ENCODE peak calls at places on chromosomes 5 and 9, in seven cellular contexts. One of them, this sample, is unnamed.

GRCh38 chr9:18632624-18633407 is 158.9 kb downstream of the ADAMTSL1 start:
- DNase-seq in AG04450: peak; percentile 58
- DNase-seq in AG09309: peak; percentile 84
- DNase-seq in esophagus squamous epithelium: no peak
- DNase-seq in GM06990: no peak
- DNase-seq in CD8-positive, alpha-beta T cell: no peak
- DNase-seq in endodermal cell: no peak
- DNase-seq in this sample: no peak

GRCh38 chr5:171953860-171954701 is 52.4 kb downstream of the FBXW11 start:
- DNase-seq in GM06990: no peak
- DNase-seq in esophagus squamous epithelium: no peak
- DNase-seq in endodermal cell: no peak
- DNase-seq in AG09309: no peak
- DNase-seq in AG04450: peak; percentile 42
- DNase-seq in CD8-positive, alpha-beta T cell: no peak
- DNase-seq in this sample: no peak

GRCh38 chr9:31023793-31024192 is 1360.7 kb upstream of the ACO1 start:
- DNase-seq in AG09309: no peak
- DNase-seq in endodermal cell: no peak
- DNase-seq in CD8-positive, alpha-beta T cell: no peak
- DNase-seq in esophagus squamous epithelium: no peak
- DNase-seq in AG04450: no peak
- DNase-seq in GM06990: no peak
- DNase-seq in this sample: no peak

GRCh38 chr5:143685416-143685815 is 126.5 kb upstream of the HMHB1 start:
- DNase-seq in endodermal cell: no peak
- DNase-seq in AG04450: no peak
- DNase-seq in GM06990: no peak
- DNase-seq in esophagus squamous epithelium: no peak
- DNase-seq in AG09309: no peak
- DNase-seq in CD8-positive, alpha-beta T cell: no peak
- DNase-seq in this sample: peak; percentile 5

GRCh38 chr5:124057161-124057814 is 545.3 kb downstream of the CSNK1G3 start:
- DNase-seq in CD8-positive, alpha-beta T cell: no peak
- DNase-seq in esophagus squamous epithelium: no peak
- DNase-seq in AG09309: no peak
- DNase-seq in endodermal cell: no peak
- DNase-seq in GM06990: peak; percentile 58
- DNase-seq in AG04450: no peak
- DNase-seq in this sample: no peak

GRCh38 chr5:141343242-141343952 is at the start of gene PCDHGA3:
- DNase-seq in AG04450: no peak
- DNase-seq in esophagus squamous epithelium: no peak
- DNase-seq in GM06990: no peak
- DNase-seq in CD8-positive, alpha-beta T cell: no peak
- DNase-seq in endodermal cell: peak; percentile 63
- DNase-seq in AG09309: no peak
- DNase-seq in this sample: peak; percentile 69

GRCh38 chr5:169637085-169637855 is at the start of gene DOCK2:
- DNase-seq in endodermal cell: peak; percentile 67
- DNase-seq in GM06990: peak; percentile 89
- DNase-seq in esophagus squamous epithelium: peak; percentile 14
- DNase-seq in CD8-positive, alpha-beta T cell: peak; percentile 18
- DNase-seq in AG04450: no peak
- DNase-seq in AG09309: no peak
- DNase-seq in this sample: peak; percentile 90

GRCh38 chr5:107268241-107268640 is 402.5 kb downstream of the EFNA5 start:
- DNase-seq in CD8-positive, alpha-beta T cell: no peak
- DNase-seq in endodermal cell: no peak
- DNase-seq in AG04450: no peak
- DNase-seq in esophagus squamous epithelium: no peak
- DNase-seq in GM06990: no peak
- DNase-seq in AG09309: no peak
- DNase-seq in this sample: no peak

GRCh38 chr5:74594172-74595040 is 46.1 kb downstream of the ENC1 start:
- DNase-seq in GM06990: no peak
- DNase-seq in AG09309: no peak
- DNase-seq in AG04450: no peak
- DNase-seq in esophagus squamous epithelium: no peak
- DNase-seq in CD8-positive, alpha-beta T cell: no peak
- DNase-seq in endodermal cell: no peak
- DNase-seq in this sample: no peak

GRCh38 chr9:112072721-112073553 is 102.2 kb downstream of the SUSD1 start:
- DNase-seq in AG09309: peak; percentile 98
- DNase-seq in GM06990: no peak
- DNase-seq in AG04450: peak; percentile 92
- DNase-seq in CD8-positive, alpha-beta T cell: no peak
- DNase-seq in esophagus squamous epithelium: no peak
- DNase-seq in endodermal cell: no peak
- DNase-seq in this sample: no peak

GRCh38 chr5:33074548-33074947 is 363.4 kb downstream of the NPR3 start:
- DNase-seq in GM06990: no peak
- DNase-seq in endodermal cell: no peak
- DNase-seq in AG04450: no peak
- DNase-seq in esophagus squamous epithelium: no peak
- DNase-seq in CD8-positive, alpha-beta T cell: no peak
- DNase-seq in AG09309: no peak
- DNase-seq in this sample: no peak

GRCh38 chr5:42074353-42074752 is 149.3 kb downstream of the FBXO4 start:
- DNase-seq in GM06990: no peak
- DNase-seq in AG09309: no peak
- DNase-seq in endodermal cell: no peak
- DNase-seq in esophagus squamous epithelium: no peak
- DNase-seq in AG04450: no peak
- DNase-seq in CD8-positive, alpha-beta T cell: no peak
- DNase-seq in this sample: no peak

GRCh38 chr5:141810702-141811101 is 67.5 kb downstream of the PCDH1 start:
- DNase-seq in endodermal cell: no peak
- DNase-seq in AG09309: no peak
- DNase-seq in AG04450: no peak
- DNase-seq in esophagus squamous epithelium: no peak
- DNase-seq in CD8-positive, alpha-beta T cell: no peak
- DNase-seq in GM06990: no peak
- DNase-seq in this sample: no peak

GRCh38 chr9:122346478-122347347 is 24.1 kb upstream of the PTGS1 start:
- DNase-seq in endodermal cell: peak; percentile 82
- DNase-seq in AG09309: no peak
- DNase-seq in esophagus squamous epithelium: no peak
- DNase-seq in GM06990: no peak
- DNase-seq in CD8-positive, alpha-beta T cell: no peak
- DNase-seq in AG04450: no peak
- DNase-seq in this sample: peak; percentile 62

GRCh38 chr9:115213777-115214428 is 95.9 kb upstream of the TNC start:
- DNase-seq in GM06990: no peak
- DNase-seq in endodermal cell: no peak
- DNase-seq in AG09309: no peak
- DNase-seq in CD8-positive, alpha-beta T cell: no peak
- DNase-seq in esophagus squamous epithelium: no peak
- DNase-seq in AG04450: peak; percentile 66
- DNase-seq in this sample: no peak

GRCh38 chr5:45281081-45281480 is 415.1 kb downstream of the HCN1 start:
- DNase-seq in AG04450: no peak
- DNase-seq in endodermal cell: no peak
- DNase-seq in esophagus squamous epithelium: no peak
- DNase-seq in CD8-positive, alpha-beta T cell: no peak
- DNase-seq in AG09309: no peak
- DNase-seq in GM06990: no peak
- DNase-seq in this sample: no peak

GRCh38 chr9:126499005-126499910 is 114.5 kb upstream of the LMX1B start:
- DNase-seq in AG04450: no peak
- DNase-seq in esophagus squamous epithelium: no peak
- DNase-seq in endodermal cell: peak; percentile 85
- DNase-seq in GM06990: peak; percentile 43
- DNase-seq in CD8-positive, alpha-beta T cell: no peak
- DNase-seq in AG09309: no peak
- DNase-seq in this sample: peak; percentile 74

GRCh38 chr5:176388341-176389113 is at the start of the genes HIGD2A and NOP16:
- DNase-seq in GM06990: peak; percentile 96
- DNase-seq in AG04450: peak; percentile 96
- DNase-seq in AG09309: peak; percentile 95
- DNase-seq in CD8-positive, alpha-beta T cell: peak; percentile 97
- DNase-seq in endodermal cell: peak; percentile 99
- DNase-seq in esophagus squamous epithelium: peak; percentile 98
- DNase-seq in this sample: peak; percentile 95
- TF ChIP-seq CTCF in GM06990: no peak
- TF ChIP-seq CTCF in AG04450: no peak
- TF ChIP-seq CTCF in AG09309: no peak
- TF ChIP-seq CTCF in CD8-positive, alpha-beta T cell: no peak
- TF ChIP-seq CTCF in endodermal cell: no peak
- TF ChIP-seq CTCF in esophagus squamous epithelium: peak; percentile 32
- TF ChIP-seq CTCF in this sample: no peak

DNA sequence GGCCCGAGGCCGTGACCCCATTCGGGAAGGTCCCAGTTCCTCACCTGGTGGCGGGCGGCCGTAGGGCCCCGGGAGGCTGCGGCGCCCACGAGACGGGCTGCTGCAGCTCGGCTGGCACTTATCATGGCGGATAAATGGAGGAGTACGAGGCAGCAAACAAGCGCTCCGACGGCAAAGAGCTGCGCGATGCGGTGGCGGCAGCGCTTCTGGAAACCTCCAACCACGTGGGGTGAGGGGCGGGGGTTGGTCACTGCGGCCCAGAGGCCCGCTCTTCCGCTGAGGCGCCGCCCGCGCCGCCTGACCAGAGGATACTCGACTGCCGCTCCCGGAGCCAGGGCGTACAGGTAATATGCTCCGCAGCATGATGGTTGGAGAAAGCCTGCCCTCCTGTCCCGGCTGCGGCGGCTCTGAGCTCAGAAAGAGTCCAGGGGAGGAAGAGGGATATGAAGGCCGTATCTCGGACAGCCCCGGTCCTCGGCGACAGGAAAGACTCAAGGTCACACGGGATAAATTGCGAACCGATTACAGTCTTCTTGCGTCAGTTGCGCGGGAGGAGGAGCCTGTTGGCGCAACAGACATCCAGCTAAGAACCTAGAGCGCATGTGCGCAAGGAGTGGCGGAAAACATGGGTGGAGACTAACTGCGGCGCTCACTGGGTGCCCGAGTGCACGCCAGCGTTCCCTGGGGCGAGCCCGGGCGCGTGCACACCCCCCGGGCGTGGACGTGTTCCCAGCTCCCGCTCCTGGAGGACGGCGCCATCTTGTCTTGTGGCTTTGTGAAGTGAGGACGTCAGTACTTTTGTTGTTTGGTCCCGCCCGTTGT is at the start of gene HSPA9:
- DNase-seq in CD8-positive, alpha-beta T cell: peak; percentile 91
- DNase-seq in AG04450: peak; percentile 99
- DNase-seq in GM06990: peak; percentile 96
- DNase-seq in AG09309: peak; percentile 99
- DNase-seq in esophagus squamous epithelium: peak; percentile 93
- DNase-seq in endodermal cell: peak; percentile 98
- DNase-seq in this sample: peak; percentile 97
- TF ChIP-seq CTCF in CD8-positive, alpha-beta T cell: no peak
- TF ChIP-seq CTCF in AG04450: no peak
- TF ChIP-seq CTCF in GM06990: no peak
- TF ChIP-seq CTCF in AG09309: no peak
- TF ChIP-seq CTCF in esophagus squamous epithelium: peak; percentile 48
- TF ChIP-seq CTCF in endodermal cell: peak; percentile 39
- TF ChIP-seq CTCF in this sample: no peak

GRCh38 chr5:125415126-125415525 is 668.7 kb upstream of the ZNF608 start:
- DNase-seq in AG04450: no peak
- DNase-seq in esophagus squamous epithelium: no peak
- DNase-seq in AG09309: no peak
- DNase-seq in GM06990: no peak
- DNase-seq in endodermal cell: no peak
- DNase-seq in CD8-positive, alpha-beta T cell: no peak
- DNase-seq in this sample: no peak
- TF ChIP-seq CTCF in AG04450: no peak
- TF ChIP-seq CTCF in esophagus squamous epithelium: no peak
- TF ChIP-seq CTCF in AG09309: no peak
- TF ChIP-seq CTCF in GM06990: no peak
- TF ChIP-seq CTCF in endodermal cell: no peak
- TF ChIP-seq CTCF in CD8-positive, alpha-beta T cell: no peak
- TF ChIP-seq CTCF in this sample: no peak

DNA sequence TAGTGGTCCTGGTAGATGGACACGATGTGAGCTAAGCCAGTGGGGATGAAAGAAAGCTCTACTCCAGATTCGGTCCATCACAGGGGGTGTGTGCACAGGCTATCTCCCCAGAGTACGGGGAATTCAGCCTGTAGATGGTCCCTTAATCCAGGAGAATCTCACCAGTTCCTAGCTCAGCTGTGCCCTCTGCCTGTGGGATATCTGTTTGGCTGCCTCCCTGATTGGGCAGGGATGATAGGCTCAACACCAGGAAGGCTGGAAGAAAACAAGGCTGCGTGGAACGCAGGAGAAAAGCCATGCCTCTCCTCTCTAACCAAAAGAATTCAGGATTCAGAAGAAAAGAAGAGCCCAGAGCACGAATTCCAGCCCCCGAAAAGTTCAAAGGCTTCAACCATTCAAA is 40.9 kb downstream of the VLDLR start:
- DNase-seq in GM06990: no peak
- DNase-seq in esophagus squamous epithelium: no peak
- DNase-seq in AG04450: no peak
- DNase-seq in CD8-positive, alpha-beta T cell: no peak
- DNase-seq in AG09309: no peak
- DNase-seq in endodermal cell: peak; percentile 84
- DNase-seq in this sample: no peak
- TF ChIP-seq CTCF in GM06990: no peak
- TF ChIP-seq CTCF in esophagus squamous epithelium: no peak
- TF ChIP-seq CTCF in AG04450: no peak
- TF ChIP-seq CTCF in CD8-positive, alpha-beta T cell: no peak
- TF ChIP-seq CTCF in AG09309: no peak
- TF ChIP-seq CTCF in endodermal cell: peak; percentile 76
- TF ChIP-seq CTCF in this sample: no peak

DNA sequence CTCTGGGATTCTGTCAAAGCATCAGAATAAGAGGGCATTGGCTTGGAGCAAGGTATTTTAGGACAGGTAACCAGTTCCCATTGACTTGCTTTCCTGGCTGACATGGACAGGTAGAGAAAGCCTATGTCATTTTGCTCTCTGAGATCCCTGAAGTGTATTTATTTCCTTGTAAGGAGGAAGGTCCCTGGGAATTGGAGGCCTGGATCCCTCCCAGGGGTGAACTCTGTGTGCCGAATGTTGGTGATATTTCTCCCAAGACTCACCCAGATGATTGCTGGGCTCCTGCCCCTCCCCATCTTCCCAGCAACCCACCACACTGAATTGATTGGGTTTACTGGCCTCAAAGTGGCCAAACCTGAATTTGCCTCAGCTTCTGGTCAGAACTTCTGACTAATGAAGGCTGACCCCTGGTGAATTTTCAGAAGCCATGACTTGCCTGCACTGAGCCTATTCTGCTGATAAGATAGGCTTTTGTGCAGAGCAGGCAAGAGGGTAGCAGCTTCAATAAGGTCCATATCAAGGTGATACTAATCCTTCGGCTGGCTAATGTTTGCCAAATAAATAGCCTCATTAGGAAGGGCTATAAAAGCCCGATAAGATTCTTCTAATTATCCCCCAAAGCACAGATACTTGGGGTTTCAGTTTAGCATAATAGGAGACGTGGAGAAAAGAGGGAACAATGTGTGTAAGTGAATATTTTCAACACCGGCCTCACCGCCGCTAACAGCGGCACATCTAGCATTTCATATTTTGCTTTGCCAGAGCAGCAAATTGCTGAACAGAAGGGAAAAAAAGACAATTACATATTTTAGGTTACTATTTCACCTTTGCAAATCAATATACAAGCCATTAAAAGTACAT is 152.9 kb upstream of the PITX1 start:
- DNase-seq in AG09309: no peak
- DNase-seq in GM06990: no peak
- DNase-seq in esophagus squamous epithelium: no peak
- DNase-seq in CD8-positive, alpha-beta T cell: no peak
- DNase-seq in AG04450: no peak
- DNase-seq in endodermal cell: peak; percentile 59
- DNase-seq in this sample: no peak
- TF ChIP-seq CTCF in AG09309: no peak
- TF ChIP-seq CTCF in GM06990: no peak
- TF ChIP-seq CTCF in esophagus squamous epithelium: no peak
- TF ChIP-seq CTCF in CD8-positive, alpha-beta T cell: no peak
- TF ChIP-seq CTCF in AG04450: peak; percentile 33
- TF ChIP-seq CTCF in endodermal cell: peak; percentile 55
- TF ChIP-seq CTCF in this sample: no peak

This sample was measured in GM20000.